ENCODE peak calls at places on chromosomes 6 and 20, in seven cellular contexts. One of them, this sample, is unnamed.

GRCh38 chr6:1600764-1601615 is 8.7 kb upstream of the FOXC1 start:
- DNase-seq in SHP77: no peak
- DNase-seq in NCI-H2171 treated with DMSO at 0.1 percent for 48 hours: no peak
- DNase-seq in left ventricle myocardium superior: no peak
- DNase-seq in activated CD4-positive, CD25-positive, alpha-beta regulatory T cell: no peak
- DNase-seq in cardiac fibroblast: no peak
- DNase-seq in suprapubic skin: no peak
- DNase-seq in this sample: no peak

GRCh38 chr20:568097-568864 is 24.7 kb upstream of the CSNK2A1 start:
- DNase-seq in SHP77: no peak
- DNase-seq in NCI-H2171 treated with DMSO at 0.1 percent for 48 hours: peak; percentile 99
- DNase-seq in left ventricle myocardium superior: peak; percentile 80
- DNase-seq in activated CD4-positive, CD25-positive, alpha-beta regulatory T cell: no peak
- DNase-seq in cardiac fibroblast: no peak
- DNase-seq in suprapubic skin: no peak
- DNase-seq in this sample: no peak

GRCh38 chr6:148203281-148203925 is 139.2 kb upstream of the SASH1 start:
- DNase-seq in SHP77: peak; percentile 20
- DNase-seq in NCI-H2171 treated with DMSO at 0.1 percent for 48 hours: peak; percentile 84
- DNase-seq in left ventricle myocardium superior: no peak
- DNase-seq in activated CD4-positive, CD25-positive, alpha-beta regulatory T cell: no peak
- DNase-seq in cardiac fibroblast: peak; percentile 73
- DNase-seq in suprapubic skin: no peak
- DNase-seq in this sample: no peak

GRCh38 chr20:24574307-24574706 is 104.9 kb downstream of the SYNDIG1 start:
- DNase-seq in SHP77: no peak
- DNase-seq in NCI-H2171 treated with DMSO at 0.1 percent for 48 hours: no peak
- DNase-seq in left ventricle myocardium superior: no peak
- DNase-seq in activated CD4-positive, CD25-positive, alpha-beta regulatory T cell: no peak
- DNase-seq in cardiac fibroblast: no peak
- DNase-seq in suprapubic skin: no peak
- DNase-seq in this sample: no peak

GRCh38 chr20:10771435-10772140 is 97.8 kb upstream of the JAG1 start:
- DNase-seq in SHP77: no peak
- DNase-seq in NCI-H2171 treated with DMSO at 0.1 percent for 48 hours: no peak
- DNase-seq in left ventricle myocardium superior: no peak
- DNase-seq in activated CD4-positive, CD25-positive, alpha-beta regulatory T cell: no peak
- DNase-seq in cardiac fibroblast: peak; percentile 23
- DNase-seq in suprapubic skin: no peak
- DNase-seq in this sample: no peak

GRCh38 chr20:38723069-38723981 is 961 bp upstream of the SLC32A1 start:
- DNase-seq in SHP77: no peak
- DNase-seq in NCI-H2171 treated with DMSO at 0.1 percent for 48 hours: peak; percentile 14
- DNase-seq in left ventricle myocardium superior: no peak
- DNase-seq in activated CD4-positive, CD25-positive, alpha-beta regulatory T cell: no peak
- DNase-seq in cardiac fibroblast: peak; percentile 47
- DNase-seq in suprapubic skin: no peak
- DNase-seq in this sample: no peak

GRCh38 chr20:52124821-52125220 is 66.8 kb downstream of the ZFP64 start:
- DNase-seq in SHP77: no peak
- DNase-seq in NCI-H2171 treated with DMSO at 0.1 percent for 48 hours: no peak
- DNase-seq in left ventricle myocardium superior: no peak
- DNase-seq in activated CD4-positive, CD25-positive, alpha-beta regulatory T cell: no peak
- DNase-seq in cardiac fibroblast: no peak
- DNase-seq in suprapubic skin: no peak
- DNase-seq in this sample: no peak

GRCh38 chr20:11891827-11892521 is 25.7 kb upstream of the BTBD3 start:
- DNase-seq in SHP77: peak; percentile 93
- DNase-seq in NCI-H2171 treated with DMSO at 0.1 percent for 48 hours: peak; percentile 82
- DNase-seq in left ventricle myocardium superior: peak; percentile 43
- DNase-seq in activated CD4-positive, CD25-positive, alpha-beta regulatory T cell: no peak
- DNase-seq in cardiac fibroblast: peak; percentile 82
- DNase-seq in suprapubic skin: no peak
- DNase-seq in this sample: peak; percentile 71